ENCODE peak calls at places on chromosomes 7 and 10, in ten cellular contexts. W, H, K, I, P, V, Q, B, J and S are unnamed samples.
A peak's percentile ranks its signal among the peaks of the same experiment; 100 is the strongest.

GRCh38 chr10:54594289-54594688 is 206.7 kb downstream of the PCDH15 start:
- DNase-seq in W (no peak), H (no peak), K (no peak), I (no peak), P (no peak), V (no peak), Q (no peak), B (no peak), J (no peak), S (no peak)

GRCh38 chr10:3056280-3057037 is 10.9 kb upstream of the PFKP start:
- DNase-seq in W (no peak), H (no peak), K (no peak), I (no peak), P (no peak), V (no peak), Q (peak; percentile 69), B (no peak), J (no peak), S (no peak)

GRCh38 chr10:77637986-77638765 is 568 bp upstream of the KCNMA1 start:
- DNase-seq in W (peak; percentile 77), H (no peak), K (no peak), I (peak; percentile 27), P (peak; percentile 58), V (peak; percentile 34), Q (peak; percentile 53), B (no peak), J (no peak), S (no peak)

GRCh38 chr7:130649004-130649790 is 19.4 kb downstream of the COPG2 start:
- DNase-seq in W (no peak), H (peak; percentile 38), K (peak; percentile 35), I (no peak), P (no peak), V (no peak), Q (peak; percentile 86), B (no peak), J (no peak), S (no peak)

GRCh38 chr10:29345893-29346175 is 57.0 kb downstream of the LYZL1 start:
- DNase-seq in W (no peak), H (no peak), K (no peak), I (no peak), P (no peak), V (no peak), Q (no peak), B (no peak), J (no peak), S (no peak)

GRCh38 chr7:106143711-106144347 is 31.7 kb upstream of the SYPL1 start:
- DNase-seq in W (no peak), H (no peak), K (no peak), I (no peak), P (no peak), V (no peak), Q (no peak), B (no peak), J (no peak), S (no peak)

GRCh38 chr7:37224746-37225145 is 223.9 kb downstream of the ELMO1 start:
- DNase-seq in W (no peak), H (no peak), K (no peak), I (no peak), P (no peak), V (no peak), Q (no peak), B (no peak), J (no peak), S (no peak)

GRCh38 chr7:4245866-4246470 is 436.1 kb upstream of the FOXK1 start:
- DNase-seq in W (no peak), H (no peak), K (no peak), I (no peak), P (no peak), V (no peak), Q (no peak), B (no peak), J (no peak), S (no peak)

GRCh38 chr7:151590801-151591771 is 71.4 kb upstream of the RHEB start:
- DNase-seq in W (no peak), H (no peak), K (no peak), I (no peak), P (no peak), V (no peak), Q (no peak), B (no peak), J (no peak), S (no peak)

GRCh38 chr7:151592868-151593486 is 73.3 kb upstream of the RHEB start:
- DNase-seq in W (peak; percentile 77), H (peak; percentile 41), K (no peak), I (no peak), P (peak; percentile 50), V (no peak), Q (peak; percentile 96), B (no peak), J (no peak), S (no peak)

GRCh38 chr7:151590071-151590800 is 70.5 kb upstream of the RHEB start:
- DNase-seq in W (no peak), H (no peak), K (no peak), I (no peak), P (no peak), V (no peak), Q (no peak), B (no peak), J (no peak), S (no peak)

GRCh38 chr7:151591866-151592265 is 72.2 kb upstream of the RHEB start:
- DNase-seq in W (no peak), H (no peak), K (no peak), I (no peak), P (no peak), V (no peak), Q (no peak), B (no peak), J (no peak), S (no peak)

GRCh38 chr7:151592330-151592729 is 72.6 kb upstream of the RHEB start:
- DNase-seq in W (no peak), H (no peak), K (no peak), I (no peak), P (no peak), V (no peak), Q (no peak), B (no peak), J (no peak), S (no peak)
- TF ChIP-seq POLR2A in W (no peak), H (no peak), K (no peak), I (no peak), P (no peak), V (no peak), Q (no peak), B (no peak), J (no peak), S (no peak)

GRCh38 chr10:72276013-72276387 is 2.3 kb downstream of the DDIT4 start:
- DNase-seq in W (no peak), H (peak; percentile 67), K (no peak), I (no peak), P (peak; percentile 57), V (no peak), Q (no peak), B (peak; percentile 68), J (no peak), S (peak; percentile 65)

GRCh38 chr10:72276421-72277339 is 3.0 kb downstream of the DDIT4 start:
- DNase-seq in W (no peak), H (peak; percentile 75), K (no peak), I (no peak), P (peak; percentile 89), V (no peak), Q (peak; percentile 73), B (no peak), J (no peak), S (peak; percentile 67)

GRCh38 chr10:72278668-72279393 is 5.1 kb downstream of the DDIT4 start:
- DNase-seq in W (no peak), H (no peak), K (no peak), I (no peak), P (peak; percentile 52), V (no peak), Q (no peak), B (no peak), J (no peak), S (no peak)

GRCh38 chr10:72277340-72277995 is 3.7 kb downstream of the DDIT4 start:
- DNase-seq in W (no peak), H (no peak), K (no peak), I (no peak), P (peak; percentile 74), V (no peak), Q (peak; percentile 29), B (no peak), J (no peak), S (no peak)

DNA sequence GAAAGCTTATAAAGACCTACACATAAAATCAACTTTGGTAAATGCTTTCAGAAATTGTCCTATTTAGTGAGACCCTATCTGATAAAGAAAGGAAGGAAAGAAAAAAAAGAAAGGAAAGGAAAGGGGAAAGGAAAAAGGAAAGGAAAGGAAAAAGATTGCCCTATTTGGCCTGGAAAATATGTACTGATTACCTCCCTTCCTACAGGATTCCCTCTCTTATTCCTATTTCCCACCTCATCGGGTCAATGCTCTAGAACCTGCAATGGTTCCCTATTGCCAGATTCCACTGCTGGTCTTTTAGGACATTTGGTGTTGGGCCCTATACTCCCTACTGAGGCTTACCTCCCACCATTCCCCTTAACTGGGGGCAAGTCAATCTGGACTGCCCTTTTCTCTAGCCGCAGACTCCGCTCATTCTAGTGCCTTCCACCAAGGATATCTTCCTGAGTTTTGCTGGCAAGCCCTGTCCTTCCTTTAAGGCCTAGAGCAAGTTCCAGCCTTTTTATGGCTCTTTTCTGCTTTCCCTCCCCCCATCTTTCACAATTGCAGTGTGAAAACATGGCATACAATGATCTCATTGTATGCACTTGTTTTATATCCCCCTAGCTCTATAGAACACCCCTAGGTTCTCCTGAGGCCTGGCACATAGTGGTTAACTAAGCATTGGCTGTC is 4.4 kb downstream of the DDIT4 start:
- DNase-seq in W (no peak), H (no peak), K (no peak), I (no peak), P (peak; percentile 70), V (no peak), Q (peak; percentile 8), B (no peak), J (no peak), S (no peak)
- TF ChIP-seq POLR2A in W (no peak), H (no peak), K (no peak), I (no peak), P (no peak), V (no peak), Q (no peak), B (no peak), J (no peak), S (no peak)

DNA sequence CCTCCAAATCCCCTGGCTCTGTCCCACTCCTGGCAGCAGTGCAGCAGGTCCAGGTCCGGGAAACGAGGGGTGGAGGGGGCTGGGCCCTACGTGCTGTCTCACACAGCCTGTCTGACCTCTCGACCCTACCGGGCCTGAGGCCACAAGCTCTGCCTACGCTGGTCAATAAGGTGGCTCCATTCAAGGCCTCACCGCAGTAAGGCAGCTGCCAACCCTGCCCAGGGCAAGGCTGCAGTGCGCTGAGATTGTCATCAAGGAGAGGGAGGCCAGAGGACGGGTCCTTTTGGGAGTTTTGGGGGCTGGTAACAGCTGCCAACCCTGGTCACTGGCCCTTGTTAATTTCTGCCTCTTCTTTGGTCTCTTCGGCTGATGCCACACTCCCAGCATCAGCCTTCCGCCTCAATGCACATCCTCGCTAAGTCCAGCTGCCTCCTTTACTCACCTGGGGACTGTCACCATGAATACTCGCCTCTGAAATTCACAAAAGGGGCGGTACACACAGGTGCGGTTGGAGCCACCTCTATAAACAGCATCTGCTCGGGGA is 3.5 kb downstream of the EPO start:
- DNase-seq in W (no peak), H (no peak), K (no peak), I (no peak), P (no peak), V (no peak), Q (no peak), B (no peak), J (no peak), S (no peak)
- TF ChIP-seq POLR2A in W (no peak), H (no peak), K (no peak), I (no peak), P (no peak), V (no peak), Q (no peak), B (no peak), J (no peak), S (no peak)

DNA sequence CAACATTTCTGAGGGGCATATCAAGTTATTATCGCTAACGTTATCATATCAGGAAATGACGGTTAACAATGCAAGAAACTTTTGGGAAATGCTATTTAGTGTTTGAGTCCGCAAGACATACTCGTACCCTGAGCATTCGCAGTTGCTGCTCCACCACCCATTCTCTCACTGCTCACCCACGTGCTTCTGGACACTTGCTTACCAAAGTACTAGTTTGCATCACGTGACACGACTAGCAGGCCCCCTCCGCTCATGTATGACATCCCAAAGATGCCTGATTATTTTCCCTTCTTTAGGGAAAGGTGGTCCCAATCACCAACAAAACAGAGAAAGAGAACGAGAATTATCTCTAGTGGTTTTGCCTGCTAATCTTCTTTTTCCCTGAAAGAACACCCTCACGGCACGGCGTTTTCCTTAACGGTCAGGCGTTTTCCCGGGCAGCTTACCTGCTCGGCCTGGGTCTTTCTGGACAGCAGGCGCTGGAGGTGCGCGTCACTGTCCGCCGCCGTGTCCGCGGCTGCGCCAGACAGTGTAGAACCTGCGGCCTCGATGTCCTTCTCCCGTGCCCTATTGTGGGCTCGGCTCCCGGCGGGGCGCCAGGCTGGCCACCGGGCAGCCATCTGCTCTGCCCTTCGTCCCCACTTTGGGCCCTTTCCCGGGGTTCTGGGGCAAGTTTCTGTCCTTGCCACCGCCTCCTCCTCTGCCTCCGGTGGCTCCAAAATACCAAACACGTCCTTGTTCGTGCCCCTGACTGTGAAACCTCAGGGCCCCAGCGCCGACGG is at the start of gene SUPV3L1:
- DNase-seq in W (peak; percentile 84), H (peak; percentile 97), K (peak; percentile 77), I (peak; percentile 100), P (peak; percentile 99), V (peak; percentile 96), Q (peak; percentile 98), B (peak; percentile 96), J (peak; percentile 95), S (peak; percentile 97)
- TF ChIP-seq POLR2A in W (peak; percentile 52), H (peak; percentile 87), K (peak; percentile 94), I (peak; percentile 44), P (peak; percentile 59), V (peak; percentile 40), Q (peak; percentile 88), B (peak; percentile 96), J (peak; percentile 43), S (peak; percentile 88)